ENCODE peak calls at places on chromosomes 2 and 18, in nine cellular contexts. T is heart right ventricle; A is uterus; F is PC-9; H is CD8-positive, alpha-beta memory T cell; S is thyroid gland; J is GM23248; V is stomach; I is lower lobe of right lung. O is an unnamed sample.

GRCh38 chr2:1653137-1653789 is 91.1 kb downstream of the PXDN start:
- DNase-seq in T (peak; percentile 59), A (peak; percentile 87), F (no peak), H (no peak), S (peak; percentile 21), J (peak; percentile 99), V (peak; percentile 32), I (peak; percentile 66), O (peak; percentile 37)

GRCh38 chr2:28666496-28667184 is 85.0 kb upstream of the PPP1CB start:
- DNase-seq in T (no peak), A (peak; percentile 70), F (no peak), H (no peak), S (peak; percentile 37), J (peak; percentile 51), V (no peak), I (no peak), O (no peak)

GRCh38 chr2:105502625-105503334 is 103.9 kb upstream of the FHL2 start:
- DNase-seq in T (no peak), A (no peak), F (no peak), H (no peak), S (no peak), J (peak; percentile 73), V (no peak), I (no peak), O (no peak)

GRCh38 chr2:236824836-236825235 is 255.2 kb downstream of the ACKR3 start:
- DNase-seq in T (no peak), A (no peak), F (peak; percentile 94), H (no peak), S (peak; percentile 86), J (no peak), V (peak; percentile 77), I (peak; percentile 56), O (peak; percentile 74)

GRCh38 chr2:21773168-21773567 is 649.4 kb downstream of the TDRD15 start:
- DNase-seq in T (no peak), A (no peak), F (no peak), H (no peak), S (no peak), J (no peak), V (no peak), I (no peak), O (no peak)

GRCh38 chr2:120939595-120940318 is 204.1 kb downstream of the GLI2 start:
- DNase-seq in T (no peak), A (no peak), F (no peak), H (no peak), S (no peak), J (peak; percentile 96), V (no peak), I (no peak), O (no peak)

GRCh38 chr2:180707867-180708205 is 272.6 kb upstream of the UBE2E3 start:
- DNase-seq in T (no peak), A (no peak), F (peak; percentile 79), H (no peak), S (no peak), J (peak; percentile 96), V (no peak), I (no peak), O (no peak)

GRCh38 chr2:229713371-229714079 is 830 bp downstream of the DNER start:
- DNase-seq in T (no peak), A (no peak), F (no peak), H (no peak), S (no peak), J (peak; percentile 12), V (peak; percentile 32), I (no peak), O (peak; percentile 13)

GRCh38 chr2:11710210-11710609 is 36.2 kb upstream of the LPIN1 start:
- DNase-seq in T (no peak), A (no peak), F (peak; percentile 96), H (no peak), S (peak; percentile 44), J (peak; percentile 90), V (no peak), I (no peak), O (peak; percentile 59)

GRCh38 chr18:12307251-12307736 is 747 bp upstream of the TUBB6 start:
- DNase-seq in T (peak; percentile 66), A (peak; percentile 76), F (no peak), H (no peak), S (peak; percentile 35), J (peak; percentile 89), V (no peak), I (no peak), O (peak; percentile 35)

GRCh38 chr18:11025270-11025669 is 124.1 kb downstream of the PIEZO2 start:
- DNase-seq in T (no peak), A (no peak), F (no peak), H (no peak), S (no peak), J (no peak), V (no peak), I (no peak), O (no peak)

GRCh38 chr2:134320930-134321329 is 67.1 kb downstream of the MGAT5 start:
- DNase-seq in T (no peak), A (no peak), F (no peak), H (peak; percentile 55), S (no peak), J (no peak), V (no peak), I (no peak), O (no peak)

GRCh38 chr2:14587119-14587518 is 45.4 kb upstream of the LRATD1 start:
- DNase-seq in T (no peak), A (no peak), F (peak; percentile 65), H (no peak), S (no peak), J (peak; percentile 41), V (no peak), I (no peak), O (no peak)

GRCh38 chr2:219160186-219161017 is at the start of gene NHEJ1:
- DNase-seq in T (peak; percentile 98), A (peak; percentile 99), F (peak; percentile 79), H (peak; percentile 93), S (peak; percentile 97), J (peak; percentile 95), V (peak; percentile 99), I (peak; percentile 99), O (peak; percentile 97)

GRCh38 chr2:200469708-200470600 is 39.9 kb downstream of the KCTD18 start:
- DNase-seq in T (no peak), A (peak; percentile 40), F (no peak), H (no peak), S (no peak), J (no peak), V (no peak), I (no peak), O (peak; percentile 46)

GRCh38 chr2:121595012-121595891 is 54.0 kb downstream of the CLASP1 start:
- DNase-seq in T (no peak), A (no peak), F (no peak), H (no peak), S (no peak), J (no peak), V (no peak), I (no peak), O (no peak)

GRCh38 chr2:41698787-41699422 is 348.9 kb upstream of the PKDCC start:
- DNase-seq in T (peak; percentile 62), A (peak; percentile 53), F (no peak), H (no peak), S (peak; percentile 29), J (peak; percentile 6), V (no peak), I (no peak), O (no peak)

GRCh38 chr2:44005831-44006230 is 10.0 kb upstream of the LRPPRC start:
- DNase-seq in T (no peak), A (no peak), F (no peak), H (no peak), S (no peak), J (peak; percentile 62), V (no peak), I (no peak), O (no peak)

GRCh38 chr2:109512076-109512475 is 101.7 kb downstream of the SEPTIN10 start:
- DNase-seq in T (no peak), A (no peak), F (no peak), H (no peak), S (no peak), J (no peak), V (no peak), I (no peak), O (no peak)
- H3K4me1 ChIP-seq in T (peaks cover 4% of the 10 kb centered on the region), A (no peaks in the 10 kb centered on the region), F (peaks cover 5% of the 10 kb centered on the region), H (no peaks in the 10 kb centered on the region), S (peaks cover 6% of the 10 kb centered on the region), J (peaks cover 10% of the 10 kb centered on the region), V (peaks cover 11% of the 10 kb centered on the region), I (peaks cover 10% of the 10 kb centered on the region), O (no peaks in the 10 kb centered on the region)

GRCh38 chr2:149100739-149101699 is 62.5 kb downstream of the LYPD6B start:
- DNase-seq in T (no peak), A (no peak), F (no peak), H (no peak), S (no peak), J (peak; percentile 16), V (no peak), I (no peak), O (peak; percentile 55)
- H3K4me3 ChIP-seq in T (no peak overlapping the region), A (no peak overlapping the region), F (no peak overlapping the region), H (no peak overlapping the region), S (no peak overlapping the region), J (no peak overlapping the region), V (no peak overlapping the region), I (no peak overlapping the region), O (no peak overlapping the region)

DNA sequence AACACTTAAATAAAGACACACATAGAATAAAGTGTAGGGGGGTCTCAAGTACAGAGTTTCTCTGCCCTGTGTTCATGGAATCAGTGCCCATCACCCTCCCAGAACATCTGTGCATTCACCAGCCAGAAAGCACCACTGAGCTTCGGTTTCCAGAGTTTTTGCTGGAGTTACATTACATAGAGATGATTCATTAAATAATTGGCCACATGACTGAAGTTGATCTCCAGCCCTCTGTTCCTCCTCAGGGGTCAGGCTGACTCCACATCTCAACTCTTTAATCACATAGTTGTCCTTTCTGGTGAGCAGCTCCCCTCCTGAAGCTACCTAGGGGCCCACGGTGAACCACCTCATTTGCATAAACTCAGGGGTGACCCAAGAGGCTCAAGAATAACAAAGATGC is 129.8 kb downstream of the METTL4 start:
- DNase-seq in T (no peak), A (no peak), F (no peak), H (no peak), S (no peak), J (peak; percentile 22), V (no peak), I (no peak), O (no peak)
- H3K4me1 ChIP-seq in T (no peaks in the 10 kb centered on the region), A (no peaks in the 10 kb centered on the region), F (peaks cover 28% of the 10 kb centered on the region), H (no peaks in the 10 kb centered on the region), S (no peaks in the 10 kb centered on the region), J (peaks cover 9% of the 10 kb centered on the region), V (no peaks in the 10 kb centered on the region), I (no peaks in the 10 kb centered on the region), O (no peaks in the 10 kb centered on the region)

GRCh38 chr2:8412586-8412985 is 269.3 kb upstream of the ID2 start:
- DNase-seq in T (peak; percentile 27), A (peak; percentile 74), F (no peak), H (no peak), S (peak; percentile 20), J (peak; percentile 73), V (no peak), I (no peak), O (peak; percentile 17)

GRCh38 chr2:8413589-8414135 is 268.2 kb upstream of the ID2 start:
- DNase-seq in T (no peak), A (peak; percentile 37), F (no peak), H (no peak), S (peak; percentile 42), J (no peak), V (peak; percentile 59), I (no peak), O (peak; percentile 74)

GRCh38 chr2:8416172-8416571 is 265.7 kb upstream of the ID2 start:
- DNase-seq in T (no peak), A (no peak), F (no peak), H (no peak), S (no peak), J (no peak), V (no peak), I (no peak), O (no peak)

GRCh38 chr2:8416836-8417832 is 264.7 kb upstream of the ID2 start:
- DNase-seq in T (no peak), A (no peak), F (no peak), H (no peak), S (no peak), J (no peak), V (no peak), I (no peak), O (no peak)

GRCh38 chr2:8414946-8415869 is 266.6 kb upstream of the ID2 start:
- DNase-seq in T (no peak), A (no peak), F (no peak), H (no peak), S (no peak), J (no peak), V (no peak), I (no peak), O (no peak)
- H3K4me3 ChIP-seq in T (no peak overlapping the region), A (no peak overlapping the region), F (no peak overlapping the region), H (no peak overlapping the region), S (no peak overlapping the region), J (no peak overlapping the region), V (no peak overlapping the region), I (no peak overlapping the region), O (no peak overlapping the region)

O was measured in body of pancreas.